ENCODE peak calls at places on chromosomes 5 and 9, in five cellular contexts. T, O, P, L and Z are unnamed samples. For H3K4me1, the result is how much of the 10 kb centered on the place peaks cover.

GRCh38 chr9:1604942-1605560 is 410.1 kb upstream of the SMARCA2 start:
- DNase-seq in T (peak), O (no peak), P (peak), L (peak), Z (no peak)

GRCh38 chr9:123544007-123544827 is 188.2 kb downstream of the CRB2 start:
- DNase-seq in T (peak), O (peak), P (peak), L (peak), Z (peak)

GRCh38 chr9:2623046-2623865 is 1.7 kb downstream of the VLDLR start:
- DNase-seq in T (peak), O (peak), P (no peak), L (peak), Z (peak)

GRCh38 chr9:92191801-92192200 is 76.6 kb upstream of the SPTLC1 start:
- DNase-seq in T (peak), O (peak), P (no peak), L (peak), Z (no peak)

GRCh38 chr9:70111042-70111602 is 67.5 kb downstream of the MAMDC2 start:
- DNase-seq in T (peak), O (peak), P (peak), L (peak), Z (peak)

GRCh38 chr5:34667705-34668104 is 11.6 kb downstream of the RAI14 start:
- DNase-seq in T (no peak), O (peak), P (no peak), L (no peak), Z (no peak)

GRCh38 chr9:122121931-122122330 is 28.8 kb upstream of the TTLL11 start:
- DNase-seq in T (no peak), O (no peak), P (no peak), L (no peak), Z (no peak)

GRCh38 chr9:134724912-134725604 is 83.5 kb downstream of the COL5A1 start:
- DNase-seq in T (no peak), O (no peak), P (no peak), L (no peak), Z (no peak)

GRCh38 chr5:159362190-159362589 is 31.9 kb upstream of the IL12B start:
- DNase-seq in T (no peak), O (no peak), P (no peak), L (no peak), Z (no peak)

GRCh38 chr9:134597041-134597913 is 44.3 kb upstream of the COL5A1 start:
- DNase-seq in T (peak), O (peak), P (no peak), L (no peak), Z (no peak)

GRCh38 chr5:149030392-149030791 is 32.5 kb downstream of the SH3TC2 start:
- DNase-seq in T (no peak), O (peak), P (no peak), L (no peak), Z (no peak)

GRCh38 chr9:127783111-127783621 is 2.7 kb upstream of the CDK9 start:
- DNase-seq in T (no peak), O (no peak), P (no peak), L (peak), Z (no peak)

GRCh38 chr9:114898741-114899140 is 31.6 kb downstream of the TNFSF8 start:
- DNase-seq in T (no peak), O (no peak), P (no peak), L (peak), Z (no peak)

GRCh38 chr5:168377525-168377924 is 86.1 kb downstream of the WWC1 start:
- DNase-seq in T (no peak), O (no peak), P (no peak), L (peak), Z (no peak)

GRCh38 chr9:87270241-87271234 is 227.1 kb upstream of the DAPK1 start:
- DNase-seq in T (peak), O (peak), P (no peak), L (no peak), Z (no peak)

GRCh38 chr9:24479266-24479665 is 66.4 kb downstream of the IZUMO3 start:
- DNase-seq in T (no peak), O (no peak), P (no peak), L (no peak), Z (no peak)

GRCh38 chr9:1125741-1126140 is 75.6 kb downstream of the DMRT2 start:
- DNase-seq in T (peak), O (peak), P (no peak), L (no peak), Z (no peak)

GRCh38 chr5:163531272-163531671 is 25.9 kb downstream of the MAT2B start:
- DNase-seq in T (no peak), O (no peak), P (no peak), L (no peak), Z (no peak)

GRCh38 chr9:110099236-110099741 is 108.7 kb downstream of the C9orf152 start:
- DNase-seq in T (peak), O (peak), P (no peak), L (no peak), Z (peak)

GRCh38 chr9:127528407-127529251 is 77.3 kb downstream of the LRSAM1 start:
- DNase-seq in T (no peak), O (no peak), P (no peak), L (no peak), Z (no peak)

GRCh38 chr5:88203977-88204735 is 64.5 kb downstream of the TMEM161B start:
- DNase-seq in T (no peak), O (peak), P (no peak), L (peak), Z (no peak)

GRCh38 chr5:57676228-57677098 is 193.9 kb upstream of the ACTBL2 start:
- DNase-seq in T (no peak), O (peak), P (no peak), L (no peak), Z (peak)

GRCh38 chr9:125637264-125637663 is 69.7 kb downstream of the MAPKAP1 start:
- DNase-seq in T (no peak), O (no peak), P (no peak), L (no peak), Z (no peak)

GRCh38 chr9:23557691-23558090 is 268.3 kb downstream of the ELAVL2 start:
- DNase-seq in T (no peak), O (peak), P (no peak), L (no peak), Z (no peak)

GRCh38 chr5:78830647-78831046 is 154.5 kb downstream of the ARSB start:
- DNase-seq in T (no peak), O (no peak), P (no peak), L (no peak), Z (no peak)

GRCh38 chr5:171351674-171352073 is 36.0 kb upstream of the NPM1 start:
- DNase-seq in T (peak), O (peak), P (no peak), L (no peak), Z (no peak)

GRCh38 chr9:116697341-116697740 is 10.2 kb downstream of the TRIM32 start:
- DNase-seq in T (peak), O (peak), P (no peak), L (no peak), Z (no peak)

GRCh38 chr9:78407636-78408312 is 110.8 kb downstream of the PSAT1 start:
- DNase-seq in T (no peak), O (no peak), P (no peak), L (no peak), Z (no peak)

GRCh38 chr5:124513216-124513615 is 233.2 kb downstream of the ZNF608 start:
- DNase-seq in T (peak), O (peak), P (no peak), L (no peak), Z (no peak)

GRCh38 chr5:133340002-133340755 is 272.2 kb downstream of the FSTL4 start:
- DNase-seq in T (peak), O (no peak), P (no peak), L (no peak), Z (peak)

GRCh38 chr5:106853266-106853665 is 817.5 kb downstream of the EFNA5 start:
- DNase-seq in T (no peak), O (no peak), P (no peak), L (no peak), Z (no peak)

GRCh38 chr5:71938886-71939285 is 168.4 kb upstream of the MAP1B start:
- DNase-seq in T (no peak), O (no peak), P (no peak), L (no peak), Z (peak)
- H3K4me1 ChIP-seq in T (under half), O (under half), P (under half), L (under half), Z (under half)

GRCh38 chr5:95619096-95619495 is 791 bp upstream of the GPR150 start:
- DNase-seq in T (peak), O (peak), P (no peak), L (no peak), Z (no peak)
- H3K4me1 ChIP-seq in T (under half), O (under half), P (under half), L (under half), Z (under half)

GRCh38 chr9:90802534-90802933 is 915 bp downstream of the SYK start:
- DNase-seq in T (no peak), O (no peak), P (no peak), L (no peak), Z (no peak)
- H3K4me1 ChIP-seq in T (under half), O (under half), P (under half), L (under half), Z (under half)

GRCh38 chr5:122154491-122154890 is 25.1 kb downstream of the ZNF474 start:
- DNase-seq in T (peak), O (peak), P (no peak), L (no peak), Z (no peak)
- H3K4me1 ChIP-seq in T (half or more), O (under half), P (under half), L (under half), Z (under half)

GRCh38 chr9:93295031-93295430 is 111.1 kb downstream of the WNK2 start:
- DNase-seq in T (peak), O (no peak), P (no peak), L (no peak), Z (no peak)
- H3K4me1 ChIP-seq in T (under half), O (under half), P (under half), L (under half), Z (under half)

DNA sequence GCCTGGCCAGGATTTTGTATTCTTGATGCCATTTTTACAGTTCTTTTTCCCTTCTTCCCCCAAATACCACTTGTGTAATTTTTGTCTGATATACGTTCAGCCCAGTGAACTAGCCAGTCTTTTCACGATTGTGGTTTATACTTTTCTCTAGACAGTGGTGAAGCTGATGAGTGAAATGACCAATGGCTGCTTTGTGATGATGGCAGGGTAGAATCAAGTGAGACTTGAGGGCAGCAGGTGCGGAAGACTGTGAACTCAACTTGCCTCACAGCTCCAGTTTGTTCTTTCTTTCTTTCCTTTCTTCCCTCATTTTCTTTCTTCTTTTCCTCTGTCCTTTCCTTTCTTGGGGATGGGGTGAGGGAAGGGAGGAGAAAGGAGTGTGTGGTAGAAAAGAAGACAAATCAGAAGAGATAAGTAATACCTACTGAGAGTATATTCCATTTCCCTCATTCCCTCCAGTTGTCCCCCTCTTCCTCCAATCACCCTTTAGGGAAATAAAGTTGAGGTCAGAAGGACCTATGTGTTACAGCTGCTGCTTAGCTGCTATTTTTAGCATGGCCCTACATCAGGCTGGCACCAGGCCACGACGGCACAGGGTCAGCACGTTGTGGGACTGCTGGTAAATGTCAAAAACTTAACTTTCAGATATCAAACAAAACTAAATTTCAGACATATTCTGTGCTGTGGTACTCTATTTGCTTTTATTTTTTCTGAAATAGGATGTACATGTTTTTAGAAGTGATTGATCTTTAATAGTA is 12.3 kb downstream of the ZSWIM6 start:
- DNase-seq in T (no peak), O (no peak), P (no peak), L (no peak), Z (no peak)
- H3K4me1 ChIP-seq in T (under half), O (under half), P (under half), L (under half), Z (under half)

DNA sequence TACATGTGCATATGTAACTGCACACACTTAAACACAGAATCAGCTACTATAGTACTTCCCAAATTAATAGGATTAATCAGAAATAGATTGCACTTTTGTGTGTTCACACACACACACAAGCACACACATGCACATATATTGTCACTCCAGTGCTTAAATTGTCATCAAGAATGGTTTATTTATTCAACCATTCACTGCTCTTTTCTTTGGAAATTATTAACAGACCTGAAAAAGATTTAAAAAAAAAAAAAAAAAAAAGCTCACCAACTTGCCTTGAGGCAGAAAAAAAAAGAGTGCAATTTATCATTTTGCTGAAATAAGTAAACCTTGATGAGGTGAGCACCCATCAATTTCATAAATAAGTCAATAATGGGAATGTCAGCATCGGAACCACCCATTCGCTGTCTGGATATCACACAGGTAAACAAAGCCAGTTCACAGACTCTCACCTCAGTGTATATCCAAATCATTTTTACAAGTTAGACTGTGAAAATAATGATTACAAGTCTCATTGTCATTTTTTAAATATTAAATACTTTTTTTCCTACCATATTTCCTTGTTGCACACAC is 562.8 kb downstream of the BNC2 start:
- DNase-seq in T (no peak), O (no peak), P (no peak), L (no peak), Z (no peak)
- H3K4me1 ChIP-seq in T (under half), O (under half), P (under half), L (under half), Z (under half)

GRCh38 chr5:91176288-91177016 is 206.7 kb downstream of the ARRDC3 start:
- DNase-seq in T (no peak), O (peak), P (no peak), L (no peak), Z (peak)
- H3K4me1 ChIP-seq in T (under half), O (under half), P (under half), L (under half), Z (under half)

GRCh38 chr5:63145167-63145566 is 566.5 kb downstream of the LRRC70 start:
- DNase-seq in T (peak), O (no peak), P (no peak), L (no peak), Z (no peak)

DNA sequence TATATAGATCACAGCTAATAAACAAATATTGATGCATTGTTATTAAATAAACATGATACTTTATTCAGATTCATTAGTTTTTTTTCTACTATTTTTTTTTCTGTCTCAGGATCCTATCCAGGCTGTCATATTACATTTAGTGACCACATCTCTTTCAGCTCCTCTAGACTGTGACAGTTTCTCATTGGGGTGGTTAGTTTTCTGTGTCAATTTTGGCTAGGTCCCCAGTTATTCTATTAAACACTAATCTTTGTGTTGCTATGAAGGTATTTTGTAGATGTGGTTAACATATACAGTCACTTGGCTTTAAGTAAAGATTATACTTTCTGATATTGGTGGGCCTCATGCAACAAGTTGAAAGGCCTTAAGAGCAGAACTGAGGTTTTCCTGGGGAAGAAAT is 563.0 kb downstream of the LRRC70 start:
- DNase-seq in T (no peak), O (no peak), P (no peak), L (no peak), Z (no peak)
- H3K4me1 ChIP-seq in T (under half), O (under half), P (under half), L (under half), Z (under half)